ENCODE peak calls at places on chromosome 11, in five cellular contexts. S is LNCaP clone FGC, A is right lobe of liver, X is choroid plexus epithelial cell, L is ovary. E is an unnamed sample.

GRCh38 chr11:57699813-57700212 is 12.2 kb downstream of the MED19 start:
- DNase-seq in S (no peak), A (no peak), X (no peak), L (no peak), E (no peak)

GRCh38 chr11:46461461-46461927 is 69.9 kb upstream of the CHRM4 start:
- DNase-seq in S (no peak), A (no peak), X (no peak), L (no peak), E (peak; percentile 31)

GRCh38 chr11:118132385-118133151 is 20.1 kb downstream of the SCN4B start:
- DNase-seq in S (no peak), A (no peak), X (no peak), L (no peak), E (no peak)

GRCh38 chr11:1834132-1834610 is 619 bp upstream of the SYT8 start:
- DNase-seq in S (no peak), A (peak; percentile 40), X (no peak), L (no peak), E (no peak)

GRCh38 chr11:706957-707816 is 1.2 kb downstream of the EPS8L2 start:
- DNase-seq in S (no peak), A (peak; percentile 79), X (peak; percentile 17), L (peak; percentile 58), E (peak; percentile 24)

GRCh38 chr11:62608776-62609175 is 3.8 kb downstream of the EML3 start:
- DNase-seq in S (no peak), A (no peak), X (no peak), L (no peak), E (no peak)

GRCh38 chr11:122900803-122901202 is 18.2 kb downstream of the JHY start:
- DNase-seq in S (no peak), A (no peak), X (peak; percentile 59), L (no peak), E (no peak)

GRCh38 chr11:78166832-78167469 is 21.5 kb downstream of the KCTD21 start:
- DNase-seq in S (no peak), A (no peak), X (no peak), L (no peak), E (no peak)

GRCh38 chr11:27471067-27471587 is 1.5 kb downstream of the LGR4 start:
- DNase-seq in S (no peak), A (no peak), X (peak; percentile 18), L (no peak), E (no peak)

GRCh38 chr11:108160970-108161566 is 39.7 kb downstream of the ACAT1 start:
- DNase-seq in S (no peak), A (no peak), X (no peak), L (no peak), E (no peak)

DNA sequence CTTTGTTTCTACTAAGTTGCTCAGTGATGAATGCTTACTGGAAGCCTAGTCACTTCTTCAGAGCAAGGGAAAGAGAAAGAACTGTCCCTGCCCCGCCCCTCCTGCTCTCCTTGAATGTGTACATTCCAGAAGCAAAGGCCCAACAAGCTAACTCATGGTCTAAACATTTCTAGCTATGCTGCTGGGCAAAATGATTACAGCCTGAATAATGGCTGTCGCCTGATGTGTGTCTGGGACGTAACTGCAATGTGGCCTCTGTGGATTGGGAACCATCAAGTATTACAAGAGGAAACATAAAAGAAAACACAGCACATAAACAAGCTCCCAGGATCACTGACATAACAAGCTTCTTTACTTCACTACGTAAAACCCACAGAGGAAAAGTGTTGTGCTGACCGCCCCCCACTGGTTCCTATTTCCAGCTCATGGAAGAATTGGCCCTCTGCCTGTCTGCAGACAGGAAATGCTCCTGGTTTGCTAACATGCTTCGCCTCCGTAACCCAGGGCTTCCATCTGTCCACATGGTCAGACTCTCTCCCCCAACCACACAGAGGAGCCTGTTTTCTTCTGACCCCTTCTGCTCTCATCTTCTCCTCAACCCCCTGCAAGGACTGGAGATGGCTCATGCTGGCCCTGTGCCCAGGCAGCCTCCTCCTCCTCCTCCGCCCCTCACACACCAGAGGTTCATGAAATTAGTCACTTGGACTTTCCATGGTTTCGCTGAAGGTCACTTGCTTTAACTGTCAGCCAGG is 187.2 kb downstream of the MAML2 start:
- DNase-seq in S (no peak), A (peak; percentile 53), X (peak; percentile 100), L (peak; percentile 81), E (peak; percentile 98)
- TF ChIP-seq CTCF in S (no peak), A (peak; percentile 8), X (peak; percentile 55), L (peak; percentile 48), E (peak; percentile 37)

DNA sequence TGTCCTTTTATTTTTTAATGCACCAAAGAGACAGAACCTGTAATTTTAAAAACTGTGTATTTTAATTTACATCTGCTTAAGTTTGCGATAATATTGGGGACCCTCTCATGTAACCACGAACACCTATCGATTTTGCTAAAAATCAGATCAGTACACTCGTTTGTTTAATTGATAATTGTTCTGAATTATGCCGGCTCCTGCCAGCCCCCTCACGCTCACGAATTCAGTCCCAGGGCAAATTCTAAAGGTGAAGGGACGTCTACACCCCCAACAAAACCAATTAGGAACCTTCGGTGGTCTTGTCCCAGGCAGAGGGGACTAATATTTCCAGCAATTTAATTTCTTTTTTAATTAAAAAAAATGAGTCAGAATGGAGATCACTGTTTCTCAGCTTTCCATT is 1.1 kb upstream of the CCND1 start:
- DNase-seq in S (no peak), A (no peak), X (no peak), L (no peak), E (no peak)
- H3K4me3 ChIP-seq in S (peak overlapping the region; percentile 100), A (peak overlapping the region; percentile 73), X (peak overlapping the region; percentile 96), L (no peak overlapping the region), E (peak overlapping the region; percentile 89)

GRCh38 chr11:114008331-114008730 is 33.4 kb downstream of the HTR3A start:
- DNase-seq in S (no peak), A (no peak), X (no peak), L (no peak), E (no peak)

GRCh38 chr11:114015117-114015516 is 40.2 kb downstream of the HTR3A start:
- DNase-seq in S (no peak), A (no peak), X (no peak), L (no peak), E (no peak)

GRCh38 chr11:114010931-114011330 is 36.0 kb downstream of the HTR3A start:
- DNase-seq in S (no peak), A (no peak), X (no peak), L (no peak), E (no peak)

GRCh38 chr11:114011443-114011842 is 36.5 kb downstream of the HTR3A start:
- DNase-seq in S (no peak), A (no peak), X (no peak), L (no peak), E (no peak)
- TF ChIP-seq CTCF in S (no peak), A (no peak), X (no peak), L (no peak), E (no peak)

GRCh38 chr11:77127674-77127968 is 425 bp upstream of the MYO7A start:
- DNase-seq in S (no peak), A (no peak), X (no peak), L (no peak), E (no peak)

GRCh38 chr11:77125191-77125590 is 2.9 kb upstream of the MYO7A start:
- DNase-seq in S (no peak), A (no peak), X (no peak), L (no peak), E (no peak)

GRCh38 chr11:77125695-77126094 is 2.4 kb upstream of the MYO7A start:
- DNase-seq in S (no peak), A (no peak), X (no peak), L (no peak), E (no peak)

GRCh38 chr11:77126861-77127673 is 979 bp upstream of the MYO7A start:
- DNase-seq in S (no peak), A (peak; percentile 62), X (peak; percentile 59), L (peak; percentile 71), E (peak; percentile 33)

GRCh38 chr11:77126156-77126775 is 1.8 kb upstream of the MYO7A start:
- DNase-seq in S (no peak), A (no peak), X (no peak), L (no peak), E (no peak)
- H3K4me3 ChIP-seq in S (no peak overlapping the region), A (no peak overlapping the region), X (no peak overlapping the region), L (no peak overlapping the region), E (no peak overlapping the region)